ENCODE peak calls at places on chromosomes 6 and 20, in seven cellular contexts. H is kidney, B is ovary, G is brain microvascular endothelial cell, D is breast epithelium, O is fibroblast of mammary gland, S is progenitor cell of endocrine pancreas. Q is an unnamed sample.

GRCh38 chr6:44073612-44074382 is 53.5 kb downstream of the MRPL14 start:
- DNase-seq in H (no peak), D (no peak), G (no peak), B (no peak), O (peak), S (no peak), Q (peak)

GRCh38 chr6:52596371-52597028 is 19.6 kb upstream of the TRAM2 start:
- DNase-seq in D (no peak), O (peak), G (peak), S (no peak), H (no peak), B (no peak), Q (peak)

GRCh38 chr6:43508481-43509141 is 1.5 kb downstream of the LRRC73 start:
- DNase-seq in H (no peak), D (no peak), S (no peak), B (no peak), G (no peak), O (no peak), Q (no peak)

GRCh38 chr6:160990847-160991410 is 640 bp upstream of the MAP3K4 start:
- DNase-seq in G (no peak), S (no peak), H (no peak), O (no peak), D (no peak), B (no peak), Q (no peak)

GRCh38 chr6:906920-907319 is 214.0 kb upstream of the EXOC2 start:
- DNase-seq in B (no peak), H (no peak), G (peak), O (no peak), S (no peak), D (no peak), Q (peak)

GRCh38 chr20:25269057-25269832 is 21.4 kb downstream of the PYGB start:
- DNase-seq in G (no peak), H (no peak), B (peak), O (no peak), D (peak), S (no peak), Q (no peak)

GRCh38 chr6:40988634-40989033 is 50.4 kb downstream of the UNC5CL start:
- DNase-seq in H (no peak), O (no peak), G (no peak), B (no peak), S (no peak), D (no peak), Q (no peak)

GRCh38 chr6:157999100-158000051 is 17.7 kb downstream of the SYNJ2 start:
- DNase-seq in G (no peak), H (no peak), B (no peak), O (no peak), S (no peak), D (no peak), Q (no peak)

GRCh38 chr6:100343678-100344077 is 121.0 kb downstream of the SIM1 start:
- DNase-seq in O (peak), G (peak), S (no peak), B (no peak), H (no peak), D (no peak), Q (peak)

GRCh38 chr6:110949679-110950285 is 8.7 kb upstream of the GTF3C6 start:
- DNase-seq in G (no peak), D (no peak), S (no peak), H (no peak), O (peak), B (no peak), Q (peak)

GRCh38 chr6:112235956-112236355 is 18.4 kb downstream of the LAMA4 start:
- DNase-seq in H (no peak), B (no peak), O (peak), D (no peak), G (peak), S (no peak), Q (peak)

GRCh38 chr20:2879148-2879547 is 5.9 kb downstream of the PTPRA start:
- DNase-seq in G (peak), S (no peak), B (no peak), O (peak), H (no peak), D (no peak), Q (peak)

GRCh38 chr20:13874269-13875158 is 89.7 kb downstream of the NDUFAF5 start:
- DNase-seq in O (no peak), H (no peak), G (no peak), D (no peak), S (no peak), B (no peak), Q (no peak)

GRCh38 chr6:104601756-104602155 is 258.0 kb downstream of the HACE1 start:
- DNase-seq in G (no peak), D (no peak), B (no peak), O (peak), H (no peak), S (no peak), Q (peak)

GRCh38 chr6:63023726-63024125 is 187.5 kb upstream of the FKBP1C start:
- DNase-seq in B (no peak), S (no peak), D (no peak), O (no peak), G (no peak), H (no peak), Q (no peak)

GRCh38 chr6:75530696-75531095 is 37.1 kb upstream of the FILIP1 start:
- DNase-seq in G (peak), H (no peak), O (peak), B (no peak), S (no peak), D (no peak), Q (peak)

GRCh38 chr6:136607932-136608772 is 57.9 kb upstream of the MAP7 start:
- DNase-seq in H (no peak), S (peak), O (peak), G (peak), B (peak), D (peak), Q (peak)

GRCh38 chr20:21280496-21281016 is 22.6 kb upstream of the XRN2 start:
- DNase-seq in S (no peak), H (no peak), G (no peak), D (no peak), B (no peak), O (no peak), Q (no peak)

GRCh38 chr6:39812853-39813533 is 20.8 kb downstream of the DAAM2 start:
- DNase-seq in B (no peak), G (no peak), H (no peak), O (peak), S (no peak), D (peak), Q (peak)

GRCh38 chr6:132713355-132714134 is at the start of gene VNN1:
- DNase-seq in G (no peak), S (no peak), B (no peak), H (no peak), D (no peak), O (no peak), Q (peak)

GRCh38 chr6:110484321-110484720 is 7.9 kb upstream of the SLC22A16 start:
- DNase-seq in S (no peak), B (no peak), H (no peak), G (no peak), O (peak), D (no peak), Q (no peak)

GRCh38 chr20:63628246-63628975 is 1.5 kb upstream of the GMEB2 start:
- DNase-seq in H (peak), B (peak), G (peak), D (peak), S (no peak), O (peak), Q (peak)

GRCh38 chr20:3658019-3658707 is 5.0 kb downstream of the GFRA4 start:
- DNase-seq in G (no peak), S (no peak), O (no peak), H (no peak), D (no peak), B (no peak), Q (no peak)

GRCh38 chr6:33375143-33375649 is 16.4 kb upstream of the KIFC1 start:
- DNase-seq in S (no peak), B (peak), O (peak), G (peak), D (peak), H (no peak), Q (peak)

GRCh38 chr6:139855741-139856206 is 481.3 kb upstream of the CITED2 start:
- DNase-seq in G (peak), D (no peak), O (no peak), H (no peak), B (no peak), S (no peak), Q (peak)

GRCh38 chr20:6959900-6960312 is 192.4 kb downstream of the BMP2 start:
- DNase-seq in G (no peak), S (no peak), D (no peak), B (no peak), O (no peak), H (no peak), Q (no peak)

GRCh38 chr6:11276911-11277274 is 44.4 kb upstream of the NEDD9 start:
- DNase-seq in O (no peak), B (no peak), G (peak), S (no peak), H (no peak), D (no peak), Q (no peak)

GRCh38 chr6:54992789-54993188 is 146.2 kb downstream of the FAM83B start:
- DNase-seq in B (no peak), H (no peak), S (no peak), O (peak), G (no peak), D (no peak), Q (no peak)
- TF ChIP-seq CTCF in B (no peak), H (peak), S (peak), O (peak), G (peak), D (no peak), Q (peak)

DNA sequence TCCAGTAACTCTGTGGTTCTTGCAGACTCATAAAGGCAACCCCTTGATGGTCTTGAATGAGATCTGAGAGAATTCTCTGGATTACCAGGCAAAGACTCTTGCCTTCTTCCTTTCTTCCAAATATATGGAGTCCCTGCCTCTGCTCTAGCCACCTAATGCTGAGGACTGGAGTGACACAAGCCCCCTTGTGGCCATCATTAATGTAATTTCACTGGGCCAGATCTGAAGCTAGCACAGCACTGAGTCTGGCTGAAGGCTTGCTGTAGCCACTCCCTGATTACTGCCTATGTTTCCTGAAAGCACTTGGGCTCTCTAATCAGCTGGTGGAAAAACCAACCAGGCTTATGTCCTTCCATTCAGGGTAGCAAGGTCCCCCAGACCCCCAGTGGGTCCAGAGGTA is 559.3 kb upstream of the IRAK1BP1 start:
- DNase-seq in D (no peak), G (peak), S (no peak), H (no peak), B (no peak), O (no peak), Q (no peak)
- TF ChIP-seq CTCF in D (no peak), G (peak), S (no peak), H (no peak), B (no peak), O (no peak), Q (no peak)

GRCh38 chr6:34982424-34982852 is 93.4 kb downstream of the ANKS1A start:
- DNase-seq in H (no peak), O (peak), S (no peak), B (no peak), D (no peak), G (peak), Q (peak)
- TF ChIP-seq CTCF in H (peak), O (peak), S (no peak), B (no peak), D (no peak), G (peak), Q (peak)

GRCh38 chr6:156748504-156748903 is 28.7 kb upstream of the ARID1B start:
- DNase-seq in B (no peak), D (no peak), H (no peak), S (no peak), O (no peak), G (no peak), Q (no peak)

GRCh38 chr6:156747715-156748114 is 29.5 kb upstream of the ARID1B start:
- DNase-seq in B (no peak), O (no peak), S (no peak), H (no peak), G (no peak), D (no peak), Q (no peak)

GRCh38 chr6:156756630-156757610 is 20.3 kb upstream of the ARID1B start:
- DNase-seq in O (no peak), S (no peak), G (no peak), B (no peak), H (no peak), D (no peak), Q (no peak)

GRCh38 chr6:156757849-156758248 is 19.3 kb upstream of the ARID1B start:
- DNase-seq in S (no peak), O (no peak), G (no peak), H (no peak), B (no peak), D (no peak), Q (no peak)

GRCh38 chr6:156752666-156753301 is 24.4 kb upstream of the ARID1B start:
- DNase-seq in D (no peak), B (no peak), H (peak), O (no peak), G (no peak), S (no peak), Q (no peak)
- TF ChIP-seq CTCF in D (no peak), B (no peak), H (peak), O (peak), G (peak), S (peak), Q (peak)

DNA sequence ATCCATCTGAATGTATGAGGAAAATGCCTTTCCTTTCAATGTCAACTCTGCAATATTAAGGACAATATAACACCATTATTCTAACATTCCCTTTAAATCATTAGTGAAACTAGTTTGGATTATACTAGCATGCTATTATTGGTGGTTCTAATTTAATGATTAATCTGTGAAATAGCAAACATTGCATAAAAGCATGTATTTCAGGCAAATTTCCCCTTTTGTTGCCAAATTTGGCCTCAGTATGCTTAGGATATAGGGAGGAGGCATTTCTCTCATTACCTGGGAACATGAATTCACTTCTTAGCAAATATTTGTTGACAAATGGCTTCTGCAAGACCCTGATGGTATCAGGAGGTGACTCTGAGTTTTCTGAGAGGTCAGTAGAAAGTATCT is 1.6 kb downstream of the TPMT start:
- DNase-seq in S (no peak), D (no peak), B (no peak), G (no peak), H (no peak), O (no peak), Q (no peak)
- TF ChIP-seq CTCF in S (no peak), D (no peak), B (no peak), G (no peak), H (no peak), O (no peak), Q (no peak)

GRCh38 chr20:24166127-24166389 is 177.5 kb upstream of the GGTLC1 start:
- DNase-seq in O (no peak), S (no peak), B (no peak), D (no peak), G (no peak), H (no peak), Q (no peak)

GRCh38 chr20:24166412-24166811 is 177.8 kb upstream of the GGTLC1 start:
- DNase-seq in G (no peak), S (no peak), H (no peak), B (no peak), D (no peak), O (no peak), Q (no peak)

GRCh38 chr20:24163501-24163900 is 174.9 kb upstream of the GGTLC1 start:
- DNase-seq in O (no peak), B (no peak), S (no peak), H (no peak), D (no peak), G (peak), Q (no peak)

GRCh38 chr20:24165336-24166126 is 177.0 kb upstream of the GGTLC1 start:
- DNase-seq in B (peak), H (no peak), S (no peak), D (no peak), O (no peak), G (no peak), Q (no peak)

GRCh38 chr20:24164360-24164759 is 175.8 kb upstream of the GGTLC1 start:
- DNase-seq in O (no peak), D (no peak), S (no peak), G (peak), H (no peak), B (no peak), Q (no peak)
- TF ChIP-seq CTCF in O (peak), D (no peak), S (peak), G (peak), H (peak), B (no peak), Q (no peak)

GRCh38 chr20:36794116-36794474 is 20.5 kb upstream of the DSN1 start:
- DNase-seq in H (peak), D (no peak), O (no peak), S (no peak), B (no peak), G (no peak), Q (no peak)

GRCh38 chr20:36791862-36792261 is 18.3 kb upstream of the DSN1 start:
- DNase-seq in B (no peak), O (no peak), H (no peak), D (no peak), G (no peak), S (no peak), Q (no peak)

GRCh38 chr20:36793294-36794115 is 19.9 kb upstream of the DSN1 start:
- DNase-seq in G (no peak), O (no peak), D (no peak), B (no peak), S (no peak), H (peak), Q (no peak)

GRCh38 chr20:36795691-36796090 is 22.1 kb upstream of the DSN1 start:
- DNase-seq in G (no peak), S (no peak), B (no peak), H (no peak), D (no peak), O (no peak), Q (no peak)

DNA sequence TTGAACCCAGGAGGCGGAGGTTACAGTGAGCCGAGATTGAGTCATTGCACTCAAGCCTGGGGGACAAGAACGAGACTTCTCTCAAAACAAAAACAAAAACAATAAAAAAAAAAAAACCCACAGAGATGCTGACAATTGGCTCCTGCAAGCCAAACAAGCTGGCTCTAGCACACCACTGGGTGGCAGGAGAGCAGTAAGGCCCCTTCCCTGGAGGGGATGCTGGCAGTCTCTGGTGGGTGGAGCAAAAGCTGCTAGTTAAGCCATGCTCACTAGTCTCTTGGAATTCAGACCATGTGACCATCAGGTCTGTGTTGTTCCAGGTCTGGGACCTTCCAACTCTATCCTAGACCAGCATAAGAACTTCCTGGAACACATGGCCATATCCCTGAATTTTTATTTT is 18.9 kb upstream of the DSN1 start:
- DNase-seq in D (no peak), S (no peak), H (peak), B (no peak), G (peak), O (peak), Q (peak)
- TF ChIP-seq CTCF in D (no peak), S (peak), H (peak), B (no peak), G (peak), O (peak), Q (peak)

Q was measured in AG10803.